ENCODE peak calls at places on chromosomes 7 and 10, in four cellular contexts. One of them, this sample, is unnamed. For H3K4me1, the result is how much of the 10 kb centered on the place peaks cover.

GRCh38 chr10:13458107-13458761 is 70.6 kb downstream of the BEND7 start:
- DNase-seq in CD4-positive, alpha-beta memory T cell: no peak
- DNase-seq in sigmoid colon: no peak
- DNase-seq in astrocyte: peak
- DNase-seq in this sample: no peak

GRCh38 chr10:120456143-120456625 is 843 bp upstream of the PLPP4 start:
- DNase-seq in CD4-positive, alpha-beta memory T cell: no peak
- DNase-seq in sigmoid colon: no peak
- DNase-seq in astrocyte: no peak
- DNase-seq in this sample: no peak

GRCh38 chr7:94240902-94241301 is 153.8 kb upstream of the COL1A2 start:
- DNase-seq in CD4-positive, alpha-beta memory T cell: no peak
- DNase-seq in sigmoid colon: no peak
- DNase-seq in astrocyte: peak
- DNase-seq in this sample: no peak

GRCh38 chr7:33669251-33669670 is 236.1 kb upstream of the BMPER start:
- DNase-seq in CD4-positive, alpha-beta memory T cell: no peak
- DNase-seq in sigmoid colon: no peak
- DNase-seq in astrocyte: peak
- DNase-seq in this sample: peak

GRCh38 chr10:119693262-119693957 is 32.4 kb upstream of the INPP5F start:
- DNase-seq in CD4-positive, alpha-beta memory T cell: no peak
- DNase-seq in sigmoid colon: no peak
- DNase-seq in astrocyte: peak
- DNase-seq in this sample: no peak

GRCh38 chr10:98134117-98134430 is 383 bp upstream of the R3HCC1L start:
- DNase-seq in CD4-positive, alpha-beta memory T cell: peak
- DNase-seq in sigmoid colon: no peak
- DNase-seq in astrocyte: no peak
- DNase-seq in this sample: no peak

GRCh38 chr10:71397340-71398212 is 856 bp downstream of the CDH23 start:
- DNase-seq in CD4-positive, alpha-beta memory T cell: no peak
- DNase-seq in sigmoid colon: no peak
- DNase-seq in astrocyte: no peak
- DNase-seq in this sample: no peak

GRCh38 chr7:151086802-151087246 is 549 bp downstream of the AGAP3 start:
- DNase-seq in CD4-positive, alpha-beta memory T cell: no peak
- DNase-seq in sigmoid colon: no peak
- DNase-seq in astrocyte: no peak
- DNase-seq in this sample: peak

GRCh38 chr7:84188811-84189405 is 5.7 kb downstream of the SEMA3A start:
- DNase-seq in CD4-positive, alpha-beta memory T cell: no peak
- DNase-seq in sigmoid colon: no peak
- DNase-seq in astrocyte: no peak
- DNase-seq in this sample: peak

GRCh38 chr7:30750574-30751256 is 1.2 kb upstream of the INMT start:
- DNase-seq in CD4-positive, alpha-beta memory T cell: no peak
- DNase-seq in sigmoid colon: peak
- DNase-seq in astrocyte: peak
- DNase-seq in this sample: peak

GRCh38 chr7:11988186-11988585 is 156.2 kb upstream of the THSD7A start:
- DNase-seq in CD4-positive, alpha-beta memory T cell: no peak
- DNase-seq in sigmoid colon: no peak
- DNase-seq in astrocyte: no peak
- DNase-seq in this sample: no peak

GRCh38 chr7:117143580-117143979 is 179.3 kb downstream of the WNT2 start:
- DNase-seq in CD4-positive, alpha-beta memory T cell: no peak
- DNase-seq in sigmoid colon: no peak
- DNase-seq in astrocyte: peak
- DNase-seq in this sample: no peak

GRCh38 chr10:98373691-98374090 is 41.3 kb downstream of the PYROXD2 start:
- DNase-seq in CD4-positive, alpha-beta memory T cell: no peak
- DNase-seq in sigmoid colon: no peak
- DNase-seq in astrocyte: no peak
- DNase-seq in this sample: no peak

GRCh38 chr10:111211241-111211640 is 134.4 kb downstream of the ADRA2A start:
- DNase-seq in CD4-positive, alpha-beta memory T cell: no peak
- DNase-seq in sigmoid colon: no peak
- DNase-seq in astrocyte: no peak
- DNase-seq in this sample: no peak

GRCh38 chr7:3592438-3593134 is 291.5 kb downstream of the SDK1 start:
- DNase-seq in CD4-positive, alpha-beta memory T cell: no peak
- DNase-seq in sigmoid colon: no peak
- DNase-seq in astrocyte: no peak
- DNase-seq in this sample: peak

DNA sequence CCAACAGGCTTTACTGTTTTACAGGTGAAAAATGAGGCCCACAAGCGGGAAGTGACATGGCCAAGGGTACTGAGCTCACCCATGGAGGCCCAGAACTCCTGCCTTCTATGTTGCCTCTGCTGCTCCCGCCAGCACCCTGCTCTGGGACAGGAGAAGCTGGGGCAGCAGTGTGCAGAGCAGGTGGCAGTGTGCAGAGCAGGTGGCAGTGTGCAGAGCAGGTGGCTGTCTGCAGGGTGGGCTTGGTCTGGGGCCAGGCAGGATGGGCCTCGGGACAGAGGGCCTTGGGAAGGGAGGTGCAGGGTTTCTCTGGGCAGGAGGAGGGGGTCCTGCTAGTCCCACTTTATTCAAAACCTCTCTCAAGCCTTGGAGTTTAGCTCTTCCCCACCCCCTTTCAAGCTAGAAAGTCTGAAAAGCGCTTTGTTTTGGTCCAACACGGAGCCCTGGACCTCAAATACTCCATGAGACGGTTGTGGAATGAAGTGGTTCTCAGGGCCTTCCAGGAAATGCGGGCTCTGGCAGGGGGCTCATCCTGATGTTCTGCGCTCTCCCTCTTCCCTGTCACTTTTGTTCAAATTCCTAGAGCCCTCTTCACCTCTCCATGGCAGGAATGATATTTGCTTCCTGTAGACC is 26.8 kb downstream of the TSPAN15 start:
- DNase-seq in CD4-positive, alpha-beta memory T cell: no peak
- DNase-seq in sigmoid colon: no peak
- DNase-seq in astrocyte: no peak
- DNase-seq in this sample: no peak
- H3K4me1 ChIP-seq in CD4-positive, alpha-beta memory T cell: under half
- H3K4me1 ChIP-seq in sigmoid colon: under half
- H3K4me1 ChIP-seq in astrocyte: under half
- H3K4me1 ChIP-seq in this sample: half or more

DNA sequence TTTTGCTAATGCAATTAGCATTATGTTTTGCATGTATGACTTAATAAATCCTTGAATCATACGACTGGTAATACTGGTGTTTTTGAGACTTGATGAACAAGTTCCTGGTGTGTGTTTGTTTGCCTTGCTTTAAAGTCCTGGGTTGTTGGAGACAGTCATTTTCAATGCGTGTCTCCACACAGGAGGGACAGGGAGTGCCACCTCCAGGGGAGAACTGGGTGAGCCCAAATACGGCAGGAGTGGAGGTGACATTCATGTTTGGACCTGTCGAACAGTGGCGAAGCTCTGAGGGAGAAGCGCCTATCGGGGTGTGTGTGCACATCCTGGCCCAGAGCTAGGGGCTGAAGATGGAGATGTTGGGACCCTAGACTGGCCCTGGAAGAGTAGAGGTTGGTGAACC is 43.8 kb downstream of the DAGLB start:
- DNase-seq in CD4-positive, alpha-beta memory T cell: no peak
- DNase-seq in sigmoid colon: no peak
- DNase-seq in astrocyte: no peak
- DNase-seq in this sample: no peak
- H3K4me3 ChIP-seq in CD4-positive, alpha-beta memory T cell: no peak
- H3K4me3 ChIP-seq in sigmoid colon: no peak
- H3K4me3 ChIP-seq in astrocyte: no peak
- H3K4me3 ChIP-seq in this sample: no peak

GRCh38 chr10:79187545-79187940 is 118.8 kb downstream of the ZMIZ1 start:
- DNase-seq in CD4-positive, alpha-beta memory T cell: no peak
- DNase-seq in sigmoid colon: no peak
- DNase-seq in astrocyte: no peak
- DNase-seq in this sample: no peak
- H3K4me1 ChIP-seq in CD4-positive, alpha-beta memory T cell: under half
- H3K4me1 ChIP-seq in sigmoid colon: under half
- H3K4me1 ChIP-seq in astrocyte: half or more
- H3K4me1 ChIP-seq in this sample: half or more

GRCh38 chr10:107686095-107686494 is 521.6 kb upstream of the SORCS1 start:
- DNase-seq in CD4-positive, alpha-beta memory T cell: no peak
- DNase-seq in sigmoid colon: no peak
- DNase-seq in astrocyte: no peak
- DNase-seq in this sample: no peak

GRCh38 chr10:107687702-107688101 is 523.2 kb upstream of the SORCS1 start:
- DNase-seq in CD4-positive, alpha-beta memory T cell: no peak
- DNase-seq in sigmoid colon: no peak
- DNase-seq in astrocyte: no peak
- DNase-seq in this sample: no peak

GRCh38 chr10:107692072-107692471 is 527.6 kb upstream of the SORCS1 start:
- DNase-seq in CD4-positive, alpha-beta memory T cell: no peak
- DNase-seq in sigmoid colon: no peak
- DNase-seq in astrocyte: no peak
- DNase-seq in this sample: no peak

DNA sequence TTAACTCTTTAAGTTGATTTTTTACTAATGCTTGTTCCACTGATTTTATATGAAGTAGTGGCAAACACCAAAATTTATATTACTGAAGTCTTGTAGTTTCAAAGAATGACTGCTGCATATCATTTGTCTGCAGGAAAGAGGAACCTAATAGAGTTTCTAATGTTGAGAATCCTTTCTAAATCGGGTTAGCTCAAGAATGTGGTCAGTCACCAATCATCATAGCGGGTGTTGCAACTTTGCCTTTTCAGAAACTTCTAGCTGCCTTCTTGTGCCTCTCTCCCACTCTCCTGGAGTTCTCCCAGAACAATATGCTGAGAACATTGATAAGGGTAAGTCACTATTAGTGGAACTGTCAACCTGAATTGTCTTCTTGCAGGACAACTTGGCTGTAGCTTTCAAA is 524.8 kb upstream of the SORCS1 start:
- DNase-seq in CD4-positive, alpha-beta memory T cell: no peak
- DNase-seq in sigmoid colon: no peak
- DNase-seq in astrocyte: no peak
- DNase-seq in this sample: no peak
- H3K4me3 ChIP-seq in CD4-positive, alpha-beta memory T cell: no peak
- H3K4me3 ChIP-seq in sigmoid colon: no peak
- H3K4me3 ChIP-seq in astrocyte: no peak
- H3K4me3 ChIP-seq in this sample: no peak

DNA sequence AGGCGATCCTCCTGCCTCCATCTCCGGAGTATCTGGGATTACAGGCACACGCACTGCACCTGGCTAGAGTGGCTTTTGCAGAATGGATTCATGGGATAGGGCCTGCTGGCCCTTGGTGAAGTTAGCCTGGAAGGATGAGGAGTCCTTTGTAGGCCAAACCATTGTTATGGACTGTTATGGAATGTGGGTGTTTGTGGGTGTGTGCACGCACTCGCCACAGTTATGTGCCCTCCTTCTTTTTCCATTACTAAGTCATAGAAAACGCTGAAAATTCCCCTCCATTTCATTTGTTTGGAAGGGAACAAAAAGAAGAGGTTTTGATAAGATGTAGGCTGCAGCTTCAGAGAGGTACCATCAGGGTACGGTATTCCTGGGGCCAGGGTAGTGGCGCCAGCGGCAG is 15.0 kb downstream of the ZNF862 start:
- DNase-seq in CD4-positive, alpha-beta memory T cell: no peak
- DNase-seq in sigmoid colon: no peak
- DNase-seq in astrocyte: peak
- DNase-seq in this sample: no peak
- H3K4me1 ChIP-seq in CD4-positive, alpha-beta memory T cell: under half
- H3K4me1 ChIP-seq in sigmoid colon: under half
- H3K4me1 ChIP-seq in astrocyte: under half
- H3K4me1 ChIP-seq in this sample: under half

GRCh38 chr7:21942955-21943354 is 2.7 kb downstream of the CDCA7L start:
- DNase-seq in CD4-positive, alpha-beta memory T cell: no peak
- DNase-seq in sigmoid colon: no peak
- DNase-seq in astrocyte: no peak
- DNase-seq in this sample: no peak
- H3K4me3 ChIP-seq in CD4-positive, alpha-beta memory T cell: no peak
- H3K4me3 ChIP-seq in sigmoid colon: no peak
- H3K4me3 ChIP-seq in astrocyte: no peak
- H3K4me3 ChIP-seq in this sample: no peak

GRCh38 chr10:24721254-24722106 is 2.2 kb downstream of the ARHGAP21 start:
- DNase-seq in CD4-positive, alpha-beta memory T cell: peak
- DNase-seq in sigmoid colon: peak
- DNase-seq in astrocyte: no peak
- DNase-seq in this sample: peak
- H3K4me1 ChIP-seq in CD4-positive, alpha-beta memory T cell: under half
- H3K4me1 ChIP-seq in sigmoid colon: under half
- H3K4me1 ChIP-seq in astrocyte: under half
- H3K4me1 ChIP-seq in this sample: under half

GRCh38 chr7:128165927-128166420 is 75.1 kb upstream of the LEP start:
- DNase-seq in CD4-positive, alpha-beta memory T cell: no peak
- DNase-seq in sigmoid colon: no peak
- DNase-seq in astrocyte: no peak
- DNase-seq in this sample: no peak

GRCh38 chr7:128164955-128165670 is 76.0 kb upstream of the LEP start:
- DNase-seq in CD4-positive, alpha-beta memory T cell: no peak
- DNase-seq in sigmoid colon: no peak
- DNase-seq in astrocyte: no peak
- DNase-seq in this sample: no peak

GRCh38 chr7:128167316-128167691 is 73.8 kb upstream of the LEP start:
- DNase-seq in CD4-positive, alpha-beta memory T cell: no peak
- DNase-seq in sigmoid colon: no peak
- DNase-seq in astrocyte: peak
- DNase-seq in this sample: peak

GRCh38 chr7:128167791-128168666 is 73.0 kb upstream of the LEP start:
- DNase-seq in CD4-positive, alpha-beta memory T cell: no peak
- DNase-seq in sigmoid colon: no peak
- DNase-seq in astrocyte: no peak
- DNase-seq in this sample: no peak

DNA sequence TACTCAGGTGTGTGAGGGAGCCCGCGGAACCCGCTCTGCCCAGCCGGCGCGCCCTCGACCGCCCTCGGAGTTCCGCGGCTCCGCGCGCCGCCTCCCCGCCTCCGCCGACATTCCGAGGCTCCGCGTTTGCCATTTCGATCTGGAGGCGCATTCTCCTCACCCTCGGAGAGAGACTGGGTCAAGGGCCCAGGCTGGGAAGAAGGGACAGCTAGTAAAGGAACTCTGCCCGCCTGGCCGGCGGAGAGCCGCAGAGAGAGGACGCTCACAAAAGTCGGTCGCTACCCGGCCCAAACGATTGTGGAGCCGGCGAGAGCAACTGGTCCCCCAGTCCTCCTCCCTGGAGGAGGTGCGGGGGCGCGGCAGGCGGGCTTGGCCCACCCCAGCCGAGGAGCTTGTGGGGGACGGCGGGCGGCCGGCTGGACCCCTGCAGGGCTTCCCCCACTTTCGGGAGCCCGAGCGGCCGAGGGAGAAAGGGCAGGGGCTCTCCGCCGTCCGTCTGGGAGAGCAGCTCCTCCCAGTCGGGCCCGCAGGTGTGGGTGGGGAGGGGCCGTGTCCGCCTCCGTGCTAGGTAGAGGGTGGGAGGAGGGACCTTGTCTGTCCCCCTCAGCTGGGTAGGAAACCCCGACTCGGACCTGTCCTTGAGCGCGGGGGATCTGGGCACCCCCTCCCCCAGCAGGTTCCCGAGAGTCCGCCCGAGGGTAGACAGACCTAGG is 74.3 kb upstream of the LEP start:
- DNase-seq in CD4-positive, alpha-beta memory T cell: no peak
- DNase-seq in sigmoid colon: no peak
- DNase-seq in astrocyte: no peak
- DNase-seq in this sample: peak
- H3K4me3 ChIP-seq in CD4-positive, alpha-beta memory T cell: no peak
- H3K4me3 ChIP-seq in sigmoid colon: peak
- H3K4me3 ChIP-seq in astrocyte: peak
- H3K4me3 ChIP-seq in this sample: peak

This sample was measured in adipocyte.